ENCODE peak calls at places on chromosomes 7 and 10, in eight cellular contexts. G, S, F, O, Z, C, M and L are unnamed samples.

GRCh38 chr10:70197235-70197952 is 27.1 kb upstream of the SAR1A start:
- DNase-seq in G (no peak), S (no peak), F (no peak), O (no peak), Z (no peak), C (no peak), M (no peak), L (no peak)

GRCh38 chr10:7652121-7652520 is 14.6 kb downstream of the ITIH5 start:
- DNase-seq in G (no peak), S (no peak), F (no peak), O (no peak), Z (no peak), C (no peak), M (no peak), L (no peak)

GRCh38 chr10:109504401-109504800 is 418.9 kb downstream of the XPNPEP1 start:
- DNase-seq in G (no peak), S (no peak), F (no peak), O (no peak), Z (peak; percentile 13), C (no peak), M (no peak), L (no peak)

GRCh38 chr7:74019149-74019548 is 8.8 kb upstream of the ELN start:
- DNase-seq in G (no peak), S (no peak), F (no peak), O (no peak), Z (no peak), C (no peak), M (no peak), L (no peak)

GRCh38 chr7:105149827-105150226 is 135.8 kb downstream of the KMT2E start:
- DNase-seq in G (no peak), S (peak; percentile 34), F (no peak), O (no peak), Z (peak; percentile 45), C (no peak), M (no peak), L (no peak)

GRCh38 chr7:117250801-117251200 is 72.1 kb downstream of the WNT2 start:
- DNase-seq in G (no peak), S (no peak), F (no peak), O (no peak), Z (no peak), C (no peak), M (no peak), L (no peak)

GRCh38 chr7:92415225-92415624 is 32.1 kb upstream of the GATAD1 start:
- DNase-seq in G (no peak), S (peak; percentile 48), F (no peak), O (no peak), Z (no peak), C (no peak), M (no peak), L (no peak)

GRCh38 chr10:4151466-4151865 is 366.5 kb upstream of the KLF6 start:
- DNase-seq in G (peak; percentile 26), S (peak; percentile 19), F (no peak), O (no peak), Z (peak; percentile 39), C (no peak), M (peak; percentile 72), L (no peak)

GRCh38 chr10:44835300-44835699 is 75.8 kb upstream of the TMEM72 start:
- DNase-seq in G (no peak), S (no peak), F (no peak), O (no peak), Z (no peak), C (no peak), M (no peak), L (no peak)

GRCh38 chr7:77223261-77223660 is 23.6 kb upstream of the FGL2 start:
- DNase-seq in G (no peak), S (no peak), F (no peak), O (no peak), Z (no peak), C (no peak), M (no peak), L (no peak)

GRCh38 chr7:115494529-115495147 is 535.9 kb downstream of the TFEC start:
- DNase-seq in G (no peak), S (no peak), F (no peak), O (no peak), Z (peak; percentile 14), C (no peak), M (no peak), L (no peak)

GRCh38 chr10:113711142-113711541 is 31.4 kb downstream of the CASP7 start:
- DNase-seq in G (no peak), S (no peak), F (no peak), O (no peak), Z (peak; percentile 87), C (no peak), M (no peak), L (no peak)

GRCh38 chr10:43286076-43286805 is 19.4 kb upstream of the RASGEF1A start:
- DNase-seq in G (no peak), S (no peak), F (no peak), O (no peak), Z (no peak), C (no peak), M (no peak), L (no peak)

GRCh38 chr10:133337079-133337725 is 506 bp upstream of the CALY start:
- DNase-seq in G (no peak), S (no peak), F (no peak), O (no peak), Z (no peak), C (no peak), M (no peak), L (no peak)

GRCh38 chr10:126905776-126906703 is 812 bp downstream of the DOCK1 start:
- DNase-seq in G (peak; percentile 60), S (peak; percentile 29), F (no peak), O (no peak), Z (peak; percentile 19), C (no peak), M (peak; percentile 88), L (no peak)

GRCh38 chr7:152112829-152113228 is 87.4 kb downstream of the GALNT11 start:
- DNase-seq in G (no peak), S (no peak), F (no peak), O (no peak), Z (no peak), C (no peak), M (no peak), L (no peak)

GRCh38 chr7:107090452-107090851 is 45.9 kb downstream of the PRKAR2B start:
- DNase-seq in G (no peak), S (no peak), F (no peak), O (no peak), Z (no peak), C (no peak), M (peak; percentile 64), L (no peak)

GRCh38 chr10:23951841-23952240 is 257.1 kb upstream of the KIAA1217 start:
- DNase-seq in G (no peak), S (no peak), F (no peak), O (no peak), Z (peak; percentile 63), C (no peak), M (no peak), L (no peak)

DNA sequence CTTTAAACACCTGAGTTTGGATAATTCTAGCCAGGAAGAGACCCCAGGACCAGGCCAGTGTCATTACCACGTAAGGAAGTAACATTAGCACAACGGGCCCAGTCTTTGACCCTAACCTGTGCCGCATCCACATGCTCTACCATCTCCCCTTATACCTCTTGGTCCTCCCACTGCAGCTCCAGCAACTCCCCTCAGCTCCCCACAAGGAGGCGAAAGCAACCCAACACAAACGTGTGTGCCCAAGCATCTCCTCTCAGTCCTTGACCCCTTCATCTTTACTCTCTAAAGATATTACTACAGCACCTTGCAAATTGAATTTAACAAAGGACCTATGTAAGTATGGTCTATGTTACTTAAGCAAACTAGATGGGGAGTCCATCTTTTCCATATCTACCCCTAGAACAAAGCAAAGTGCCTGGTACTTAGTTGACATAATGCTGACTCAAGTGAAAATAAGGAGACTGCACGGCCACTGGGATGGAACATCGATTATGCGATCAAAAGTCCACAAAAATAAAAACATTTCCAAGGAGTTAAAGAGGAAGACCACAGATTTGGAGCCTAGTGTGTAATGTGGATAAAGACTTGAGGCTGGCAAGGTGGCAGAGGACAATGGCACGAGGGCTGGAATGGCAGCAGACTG is 147.7 kb downstream of the JAZF1 start:
- DNase-seq in G (peak; percentile 12), S (no peak), F (no peak), O (no peak), Z (no peak), C (no peak), M (peak; percentile 70), L (no peak)
- TF ChIP-seq CTCF in G (no peak), S (peak; percentile 11), F (peak; percentile 27), O (no peak), Z (no peak), C (no peak), M (peak; percentile 75), L (no peak)

DNA sequence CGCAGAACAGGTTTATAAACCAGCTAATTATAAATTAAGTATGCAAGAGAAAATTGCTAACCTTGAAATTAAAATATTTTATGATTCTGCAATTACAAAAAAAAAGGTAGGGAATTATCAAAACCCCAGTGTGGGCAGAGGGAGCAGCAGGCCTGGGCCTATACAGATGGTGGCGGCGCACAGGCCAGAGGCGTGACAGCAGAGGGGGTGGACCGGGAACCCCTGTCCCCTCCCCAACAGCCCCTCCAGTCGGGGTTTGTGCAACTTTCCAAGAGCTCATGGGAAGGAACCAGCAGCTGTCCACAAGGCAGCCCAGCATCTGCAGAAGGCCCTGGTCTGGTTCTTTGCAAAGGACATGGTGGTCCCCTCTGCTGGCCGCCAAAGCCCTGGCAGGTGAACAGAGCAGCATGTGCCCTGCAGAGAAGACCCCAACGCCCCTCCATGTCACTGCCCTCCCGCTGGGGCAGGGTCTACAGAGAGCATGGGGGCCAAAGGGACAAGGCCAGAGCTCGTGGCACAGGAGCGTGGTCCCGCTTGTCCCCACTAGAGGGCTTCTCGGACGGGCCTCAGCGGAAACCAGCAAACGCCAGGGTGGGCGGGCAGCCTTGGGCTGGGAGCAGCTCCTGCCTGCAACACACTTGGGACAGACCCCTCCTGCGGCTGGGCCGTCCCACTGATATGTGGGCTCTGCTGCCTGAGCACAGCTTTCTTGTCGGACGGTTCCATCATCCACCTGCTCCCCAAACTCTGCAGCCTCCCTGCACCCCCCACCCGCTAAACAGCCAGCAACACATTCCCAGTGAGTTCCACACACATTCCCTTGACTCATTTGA is 75.1 kb downstream of the EBF3 start:
- DNase-seq in G (peak; percentile 84), S (peak; percentile 52), F (peak; percentile 4), O (peak; percentile 55), Z (peak; percentile 70), C (no peak), M (peak; percentile 90), L (peak; percentile 19)
- TF ChIP-seq CTCF in G (peak; percentile 88), S (peak; percentile 81), F (peak; percentile 56), O (peak; percentile 35), Z (peak; percentile 80), C (peak; percentile 46), M (peak; percentile 79), L (peak; percentile 62)

GRCh38 chr10:47237316-47238260 is 62.4 kb upstream of the GDF10 start:
- DNase-seq in G (no peak), S (no peak), F (no peak), O (no peak), Z (no peak), C (no peak), M (peak; percentile 12), L (no peak)
- TF ChIP-seq CTCF in G (no peak), S (peak; percentile 4), F (no peak), O (no peak), Z (no peak), C (no peak), M (peak; percentile 61), L (no peak)

DNA sequence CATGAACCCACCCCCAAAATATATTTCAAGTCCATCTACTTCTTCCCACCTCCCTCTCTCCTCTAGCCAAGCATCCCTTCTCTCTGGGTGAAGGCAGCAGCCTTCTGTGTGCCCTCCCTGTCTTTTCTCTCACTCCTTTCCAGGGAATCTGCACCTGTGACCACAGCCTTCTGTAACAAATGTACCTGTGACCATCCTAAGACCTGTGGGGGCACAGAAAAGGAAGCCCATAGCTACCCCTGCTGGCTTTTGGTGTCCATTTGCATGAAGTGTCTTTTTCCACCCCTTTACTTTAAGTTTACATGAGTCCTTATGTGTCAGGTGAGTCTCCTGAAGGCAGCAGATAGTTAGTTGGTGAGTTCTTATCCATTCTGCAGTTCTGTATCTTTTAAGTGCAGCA is 2.0 kb upstream of the TBXAS1 start:
- DNase-seq in G (no peak), S (no peak), F (no peak), O (no peak), Z (no peak), C (no peak), M (peak; percentile 46), L (no peak)
- TF ChIP-seq CTCF in G (no peak), S (peak; percentile 6), F (peak; percentile 28), O (no peak), Z (no peak), C (no peak), M (peak; percentile 62), L (no peak)